ENCODE peak calls at places on chromosome 6, in four cellular contexts. V is BJ; Q is stimulated activated CD4-positive, alpha-beta T cell treated with anti-CD3 and anti-CD28 coated beads, Interleukin-12 subunit alpha, Interleukin-12 subunit beta, amount 100 ng/mL, for 48 hours; T is posterior vena cava. E is an unnamed sample.

GRCh38 chr6:12275084-12275483 is 15.1 kb upstream of the EDN1 start:
- DNase-seq in T (no peak), V (no peak), Q (no peak), E (no peak)

GRCh38 chr6:79240509-79240908 is 6.0 kb upstream of the HMGN3 start:
- DNase-seq in Q (no peak), T (no peak), V (no peak), E (no peak)

GRCh38 chr6:130928158-130928917 is 101.1 kb downstream of the SMLR1 start:
- DNase-seq in T (no peak), Q (no peak), V (no peak), E (no peak)

GRCh38 chr6:36797653-36798052 is 41.6 kb downstream of the CPNE5 start:
- DNase-seq in V (no peak), Q (no peak), T (no peak), E (no peak)

GRCh38 chr6:12348530-12349511 is 58.7 kb downstream of the EDN1 start:
- DNase-seq in T (no peak), Q (no peak), V (peak), E (peak)

GRCh38 chr6:33415831-33416230 is 2.1 kb downstream of the CUTA start:
- DNase-seq in V (no peak), Q (no peak), T (no peak), E (no peak)

GRCh38 chr6:7883381-7883780 is 27.2 kb downstream of the TXNDC5 start:
- DNase-seq in V (no peak), Q (no peak), T (no peak), E (no peak)

GRCh38 chr6:51322505-51322904 is 503.8 kb downstream of the TFAP2B start:
- DNase-seq in T (no peak), Q (no peak), V (no peak), E (no peak)

GRCh38 chr6:44176935-44177509 is 18.4 kb downstream of the CAPN11 start:
- DNase-seq in T (peak), Q (no peak), V (no peak), E (no peak)

GRCh38 chr6:135675862-135676261 is 175.6 kb upstream of the PDE7B start:
- DNase-seq in T (no peak), Q (peak), V (no peak), E (no peak)

GRCh38 chr6:8888468-8888867 is 453.1 kb upstream of the SLC35B3 start:
- DNase-seq in Q (no peak), T (no peak), V (no peak), E (no peak)

E was measured in RWPE2.